ENCODE peak calls at places on chromosomes 12 and 14, in ten cellular contexts. Q is neural progenitor cell, M is A549, I is psoas muscle, C is sigmoid colon, A is right cardiac atrium, R is H9, U is Peyer's patch, Z is fibroblast of lung, V is adrenal gland. X is an unnamed sample.

GRCh38 chr14:39426605-39427004 is 5.6 kb downstream of the FBXO33 start:
- DNase-seq in V (no peak), A (no peak), U (no peak), M (peak; percentile 51), Q (no peak), R (no peak), C (no peak), I (no peak), Z (peak; percentile 58), X (no peak)

GRCh38 chr14:28375295-28375694 is 391.3 kb upstream of the FOXG1 start:
- DNase-seq in Q (peak; percentile 56), I (no peak), C (no peak), R (peak; percentile 63), M (peak; percentile 19), V (no peak), A (no peak), Z (peak; percentile 23), U (no peak), X (no peak)

GRCh38 chr12:50567926-50568325 is 63.1 kb downstream of the DIP2B start:
- DNase-seq in C (no peak), Q (no peak), V (no peak), R (no peak), A (no peak), M (peak; percentile 26), I (no peak), U (no peak), Z (peak; percentile 71), X (no peak)

GRCh38 chr14:47442206-47442605 is 233.2 kb downstream of the MDGA2 start:
- DNase-seq in I (no peak), Q (peak; percentile 58), M (peak; percentile 52), U (no peak), Z (peak; percentile 0), V (peak; percentile 52), R (peak; percentile 80), A (no peak), C (no peak), X (no peak)

GRCh38 chr12:25069221-25069620 is 120.3 kb upstream of the BCAT1 start:
- DNase-seq in M (no peak), Z (peak; percentile 10), U (no peak), R (no peak), C (no peak), A (no peak), I (no peak), Q (no peak), V (no peak), X (no peak)

GRCh38 chr12:10392394-10392930 is 2.6 kb upstream of the KLRK1 start:
- DNase-seq in Z (peak; percentile 99), Q (no peak), R (no peak), U (peak; percentile 62), C (peak; percentile 81), A (peak; percentile 72), V (peak; percentile 78), M (peak; percentile 69), I (peak; percentile 65), X (peak; percentile 56)

GRCh38 chr12:5071496-5071895 is 27.8 kb downstream of the KCNA5 start:
- DNase-seq in R (no peak), Q (no peak), I (no peak), M (no peak), V (no peak), U (no peak), A (no peak), C (no peak), Z (no peak), X (no peak)

GRCh38 chr12:109247831-109248654 is 61.0 kb downstream of the FOXN4 start:
- DNase-seq in M (peak; percentile 49), A (no peak), Z (no peak), Q (no peak), U (peak; percentile 80), C (peak; percentile 56), I (no peak), V (no peak), R (no peak), X (no peak)

GRCh38 chr14:65241125-65241752 is 138.9 kb upstream of the MAX start:
- DNase-seq in M (no peak), I (no peak), C (no peak), A (no peak), U (no peak), R (no peak), Z (no peak), V (no peak), Q (no peak), X (no peak)

GRCh38 chr14:76968621-76969063 is 59.9 kb downstream of the IRF2BPL start:
- DNase-seq in M (no peak), I (no peak), U (no peak), A (peak; percentile 30), R (peak; percentile 90), C (no peak), V (no peak), Q (no peak), Z (no peak), X (no peak)

GRCh38 chr12:70831538-70831937 is 89.0 kb downstream of the PTPRR start:
- DNase-seq in Q (peak; percentile 17), I (no peak), A (no peak), U (peak; percentile 50), R (no peak), C (no peak), Z (peak; percentile 13), V (no peak), M (no peak), X (no peak)

GRCh38 chr14:23406244-23406643 is 1.8 kb downstream of the MYH6 start:
- DNase-seq in A (peak; percentile 31), C (no peak), V (peak; percentile 65), U (no peak), Q (no peak), R (no peak), Z (no peak), M (no peak), I (no peak), X (peak; percentile 14)

GRCh38 chr14:90545966-90546751 is 149.3 kb downstream of the CALM1 start:
- DNase-seq in V (peak; percentile 83), U (no peak), Q (no peak), Z (no peak), I (peak; percentile 87), C (peak; percentile 88), M (no peak), A (peak; percentile 77), R (no peak), X (peak; percentile 55)

DNA sequence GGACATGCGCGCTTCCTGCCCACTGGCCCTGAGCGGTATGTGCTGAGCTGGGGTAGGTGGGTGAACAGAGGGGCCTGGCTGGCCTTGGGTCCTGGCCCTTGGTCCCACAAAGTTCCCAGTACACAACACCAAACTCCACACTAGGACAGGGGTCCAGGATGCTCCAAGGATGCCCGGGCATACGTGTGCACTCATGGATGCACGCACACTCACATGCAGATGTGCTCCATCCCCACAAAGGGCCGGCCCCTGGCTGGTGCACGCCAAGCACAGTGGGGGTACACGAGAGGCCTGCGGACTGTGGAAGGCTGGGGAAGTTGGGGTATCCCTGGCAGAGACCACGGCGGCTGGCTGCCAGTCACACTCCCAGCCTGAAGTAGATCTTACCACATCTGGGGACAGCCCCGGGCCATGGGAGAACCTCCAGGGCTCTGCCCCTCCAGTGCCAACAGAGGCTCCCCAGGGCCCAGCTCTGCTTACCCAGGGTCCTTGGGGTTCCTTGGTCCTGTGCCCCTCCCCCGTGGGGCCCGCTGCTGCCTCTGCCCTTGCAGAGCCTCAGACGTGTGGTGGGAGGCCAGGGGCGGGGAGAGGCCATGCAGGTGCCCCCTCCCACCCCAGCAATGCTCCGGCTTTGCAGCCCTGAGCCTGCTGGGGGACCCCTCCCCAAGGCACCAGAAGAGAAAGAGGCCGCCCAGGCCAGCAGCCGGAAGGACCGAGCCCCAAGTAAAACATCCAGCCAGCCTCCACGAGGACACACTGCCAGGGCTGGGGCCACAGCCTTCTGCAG is 24.0 kb upstream of the NUDT14 start:
- DNase-seq in M (no peak), I (no peak), R (no peak), V (no peak), C (no peak), A (peak; percentile 73), Z (no peak), U (no peak), Q (no peak), X (no peak)
- H3K27ac ChIP-seq in M (no peak overlapping the region), I (no peak overlapping the region), R (no peak overlapping the region), V (no peak overlapping the region), C (no peak overlapping the region), A (peak overlapping the region; percentile 7), Z (no peak overlapping the region), U (peak overlapping the region; percentile 19), Q (no peak overlapping the region), X (peak overlapping the region; percentile 83)

DNA sequence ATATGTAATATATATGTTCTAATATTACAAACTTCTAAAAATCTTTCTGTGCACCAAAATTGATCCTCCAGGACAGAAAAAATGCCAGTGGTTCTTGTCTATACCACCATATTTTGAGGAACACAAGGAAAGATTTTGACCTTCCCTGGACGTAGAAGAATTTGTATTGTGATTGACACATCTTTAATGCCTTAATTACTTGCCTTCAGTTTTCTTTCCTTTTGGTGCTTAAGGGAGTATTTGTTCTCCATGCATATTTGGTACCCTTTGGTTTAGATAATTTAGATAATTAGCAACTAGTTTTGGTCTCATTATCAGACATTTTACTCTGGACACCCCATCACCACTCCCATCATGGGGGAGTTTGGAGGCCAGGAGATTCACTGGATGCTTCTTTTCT is 27.6 kb downstream of the TRAF3 start:
- DNase-seq in Q (no peak), M (no peak), V (no peak), C (no peak), R (no peak), I (no peak), A (no peak), Z (no peak), U (no peak), X (no peak)
- H3K4me1 ChIP-seq in Q (no peaks in the 10 kb centered on the region), M (peaks cover 5% of the 10 kb centered on the region), V (no peaks in the 10 kb centered on the region), C (no peaks in the 10 kb centered on the region), R (peaks cover 2% of the 10 kb centered on the region), I (no peaks in the 10 kb centered on the region), A (no peaks in the 10 kb centered on the region), Z (peaks cover 3% of the 10 kb centered on the region), U (peaks cover 14% of the 10 kb centered on the region), X (no peaks in the 10 kb centered on the region)

DNA sequence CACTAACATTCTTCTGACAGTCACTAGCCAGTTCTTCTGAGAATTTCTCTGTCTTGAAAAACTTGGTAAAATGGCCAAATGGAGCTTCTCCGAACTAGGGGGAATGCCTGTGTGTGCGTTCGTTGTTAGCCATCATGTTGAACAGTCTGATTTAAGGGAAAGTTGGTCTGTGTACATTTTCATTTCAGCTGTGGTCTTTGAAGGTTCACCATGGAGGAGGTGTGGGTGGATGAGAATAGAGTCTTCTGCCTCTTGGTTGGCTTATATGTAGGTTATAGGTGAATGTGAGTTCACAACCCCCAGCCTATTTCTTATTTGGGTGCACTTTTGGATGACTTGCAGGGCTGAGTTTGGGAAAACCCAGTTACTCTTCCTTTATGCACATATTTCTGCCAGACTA is 12.9 kb downstream of the ETV6 start:
- DNase-seq in U (no peak), C (no peak), Q (no peak), R (no peak), Z (no peak), V (no peak), I (no peak), A (no peak), M (no peak), X (no peak)
- H3K27ac ChIP-seq in U (no peak overlapping the region), C (peak overlapping the region; percentile 99), Q (no peak overlapping the region), R (no peak overlapping the region), Z (no peak overlapping the region), V (no peak overlapping the region), I (peak overlapping the region; percentile 74), A (peak overlapping the region; percentile 57), M (no peak overlapping the region), X (peak overlapping the region; percentile 87)

DNA sequence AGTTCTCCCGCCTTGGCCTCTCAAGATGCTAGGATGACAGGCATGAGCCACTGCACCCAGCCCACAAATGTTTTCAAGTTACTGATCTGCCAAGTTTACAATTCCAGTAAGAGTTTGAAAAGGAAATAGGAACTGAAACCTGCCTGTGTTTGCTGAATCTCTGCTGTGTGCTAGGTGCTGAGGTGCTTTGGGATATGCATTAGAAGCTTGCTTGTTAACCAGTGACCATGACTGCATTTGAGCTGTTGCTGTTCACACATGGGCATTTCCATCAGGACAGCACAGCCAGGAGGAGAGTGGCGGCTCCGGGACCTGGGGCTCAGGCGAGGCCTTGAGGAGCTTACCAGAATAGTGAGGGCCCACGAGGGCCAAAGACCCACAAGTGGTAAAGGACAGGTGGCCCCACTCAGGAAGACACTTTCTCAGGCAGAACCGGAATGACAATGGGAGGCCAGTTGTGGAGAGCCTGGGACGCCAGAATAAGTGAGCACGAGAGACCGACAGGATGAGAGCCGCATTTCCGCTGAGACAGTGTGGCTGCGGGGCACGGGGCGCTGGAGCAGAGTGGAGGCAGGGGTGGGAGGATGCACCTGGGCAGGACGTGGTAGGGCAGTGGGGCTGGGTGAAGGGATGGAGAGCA is 54.5 kb upstream of the MMP17 start:
- DNase-seq in C (no peak), R (peak; percentile 81), Q (no peak), I (no peak), V (no peak), A (no peak), M (no peak), U (peak; percentile 84), Z (no peak), X (no peak)
- H3K4me1 ChIP-seq in C (no peaks in the 10 kb centered on the region), R (peaks cover 12% of the 10 kb centered on the region), Q (peaks cover 16% of the 10 kb centered on the region), I (no peaks in the 10 kb centered on the region), V (no peaks in the 10 kb centered on the region), A (no peaks in the 10 kb centered on the region), M (no peaks in the 10 kb centered on the region), U (no peaks in the 10 kb centered on the region), Z (no peaks in the 10 kb centered on the region), X (peaks cover 17% of the 10 kb centered on the region)